ENCODE peak calls at places on chromosome 22, in six cellular contexts. U is H1, C is SK-N-SH, J is K562, G is HCT116, D is HepG2. K is an unnamed sample.

GRCh38 chr22:21087119-21087518 is 41.4 kb downstream of the LRRC74B start:
- DNase-seq in G (no peak), U (no peak), C (no peak), D (no peak), J (no peak), K (no peak)

GRCh38 chr22:17786435-17787158 is 12.3 kb upstream of the BID start:
- DNase-seq in C (no peak), D (peak; percentile 91), U (no peak), G (no peak), J (peak; percentile 88), K (no peak)

GRCh38 chr22:44023404-44024287 is 456 bp upstream of the PARVB start:
- DNase-seq in D (no peak), C (peak; percentile 87), U (no peak), J (peak; percentile 75), G (no peak), K (peak; percentile 30)

GRCh38 chr22:26597026-26597425 is 7.1 kb upstream of the TPST2 start:
- DNase-seq in D (no peak), C (no peak), J (no peak), U (no peak), G (no peak), K (no peak)

GRCh38 chr22:36022162-36022561 is 6.5 kb downstream of the RBFOX2 start:
- DNase-seq in U (no peak), C (no peak), G (no peak), J (no peak), D (no peak), K (no peak)

GRCh38 chr22:19717691-19718254 is 3.5 kb downstream of the SEPTIN5 start:
- DNase-seq in D (no peak), C (peak; percentile 97), J (peak; percentile 99), G (no peak), U (no peak), K (peak; percentile 71)

GRCh38 chr22:38219644-38220043 is 17.9 kb downstream of the MAFF start:
- DNase-seq in G (no peak), D (no peak), C (peak; percentile 36), J (no peak), U (no peak), K (no peak)

GRCh38 chr22:48431536-48432315 is 1395.9 kb downstream of the BRD1 start:
- DNase-seq in D (no peak), G (no peak), J (no peak), C (no peak), U (no peak), K (no peak)

GRCh38 chr22:26002456-26002855 is 166.8 kb upstream of the SEZ6L start:
- DNase-seq in D (no peak), C (no peak), U (no peak), J (no peak), G (no peak), K (no peak)

GRCh38 chr22:46070215-46070721 is 80.1 kb upstream of the PPARA start:
- DNase-seq in U (no peak), D (peak; percentile 10), G (no peak), J (no peak), C (no peak), K (no peak)

GRCh38 chr22:20324139-20324516 is 4.3 kb upstream of the DGCR6L start:
- DNase-seq in G (no peak), C (no peak), J (no peak), U (no peak), D (peak; percentile 0), K (no peak)

GRCh38 chr22:33109532-33110148 is 51.5 kb upstream of the SYN3 start:
- DNase-seq in D (no peak), U (no peak), C (no peak), J (no peak), G (no peak), K (no peak)

GRCh38 chr22:49349181-49349835 is 478.4 kb downstream of the BRD1 start:
- DNase-seq in U (no peak), J (no peak), C (no peak), D (no peak), G (no peak), K (no peak)

GRCh38 chr22:43446881-43447280 is 35.1 kb downstream of the MPPED1 start:
- DNase-seq in C (no peak), G (no peak), U (no peak), J (no peak), D (no peak), K (peak; percentile 20)

GRCh38 chr22:31948002-31948401 is 3.7 kb downstream of the YWHAH start:
- DNase-seq in C (no peak), G (no peak), J (no peak), U (no peak), D (no peak), K (no peak)

GRCh38 chr22:31947296-31947695 is 3.0 kb downstream of the YWHAH start:
- DNase-seq in C (no peak), U (no peak), D (peak; percentile 48), J (no peak), G (no peak), K (peak; percentile 66)

GRCh38 chr22:31945478-31945815 is 1.1 kb downstream of the YWHAH start:
- DNase-seq in G (no peak), D (no peak), J (no peak), C (no peak), U (no peak), K (no peak)

GRCh38 chr22:31944700-31945477 is 554 bp downstream of the YWHAH start:
- DNase-seq in J (peak; percentile 68), G (no peak), C (peak; percentile 82), D (no peak), U (no peak), K (no peak)

GRCh38 chr22:31945971-31946680 is 1.8 kb downstream of the YWHAH start:
- DNase-seq in U (no peak), D (no peak), G (no peak), C (no peak), J (no peak), K (no peak)
- TF ChIP-seq JUND in U (no peak), D (no peak), G (no peak), C (no peak), J (no peak), K (no peak)

DNA sequence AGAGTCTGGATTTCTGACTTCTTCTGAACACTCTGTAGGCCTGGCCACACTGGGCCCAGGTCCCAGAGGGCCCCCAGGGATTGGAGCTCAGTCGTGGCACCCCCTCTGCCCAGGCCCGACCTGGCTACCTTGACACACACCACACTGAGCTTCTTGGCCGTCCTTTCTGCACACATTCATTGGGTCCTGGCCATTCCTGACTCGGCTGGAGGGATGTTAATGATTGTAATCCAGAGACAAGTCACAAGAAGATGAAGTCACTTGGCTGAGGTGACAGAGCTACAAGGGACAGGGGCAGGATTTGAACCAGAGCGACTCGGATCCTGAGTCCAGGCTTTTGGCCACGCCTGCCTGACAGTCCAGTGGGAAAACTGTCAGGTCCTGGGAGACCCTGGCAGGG is 23.9 kb upstream of the PDGFB start:
- DNase-seq in U (no peak), J (no peak), G (no peak), D (no peak), C (no peak), K (no peak)
- TF ChIP-seq JUND in U (no peak), J (no peak), G (no peak), D (no peak), C (no peak), K (no peak)

DNA sequence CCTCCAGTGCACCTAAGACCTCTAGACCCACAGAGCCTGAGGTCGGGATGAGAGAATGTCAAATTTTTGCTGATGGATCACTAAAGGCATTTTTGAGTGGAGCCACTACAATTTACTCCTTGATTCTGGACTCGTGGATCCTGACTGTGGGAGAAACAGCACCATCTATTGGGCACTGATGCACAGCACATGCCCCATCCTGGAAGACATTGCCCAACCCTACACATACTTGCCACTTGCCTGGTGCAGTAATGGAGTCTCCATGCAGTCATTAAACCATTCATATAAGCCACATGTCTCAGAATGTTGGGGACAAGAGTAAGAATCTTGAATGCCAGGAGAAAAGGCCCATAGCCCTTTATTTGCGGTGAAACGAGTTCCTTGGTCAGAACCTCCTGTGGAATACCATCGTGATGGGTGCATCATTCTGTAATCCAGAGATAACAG is 103.9 kb downstream of the GGTLC2 start:
- DNase-seq in D (peak; percentile 35), G (no peak), J (peak; percentile 85), U (no peak), C (peak; percentile 44), K (peak; percentile 50)
- TF ChIP-seq JUND in D (no peak), G (no peak), J (no peak), U (no peak), C (no peak), K (no peak)

GRCh38 chr22:28963362-28963761 is 80.0 kb downstream of the ZNRF3 start:
- DNase-seq in C (no peak), U (no peak), D (no peak), G (no peak), J (no peak), K (no peak)
- TF ChIP-seq JUND in C (no peak), U (no peak), D (no peak), G (no peak), J (no peak), K (no peak)